ENCODE peak calls at places on chromosomes 12 and 14, in ten cellular contexts. P is HepG2, J is fibroblast of lung, T is AG04450, X is HCT116, I is AG10803, Q is choroid plexus epithelial cell, V is foreskin fibroblast, O is astrocyte of the spinal cord, L is A549. Z is an unnamed sample.

GRCh38 chr14:58690801-58691516 is 53.2 kb downstream of the DACT1 start:
- DNase-seq in Q (no peak), J (no peak), I (no peak), O (no peak), T (no peak), V (no peak), P (no peak), X (no peak), L (no peak), Z (no peak)

GRCh38 chr14:64711039-64711438 is 6.8 kb downstream of the PLEKHG3 start:
- DNase-seq in L (no peak), O (no peak), J (no peak), V (no peak), I (no peak), T (no peak), P (no peak), Q (no peak), X (no peak), Z (no peak)

GRCh38 chr12:10661338-10661737 is 12.5 kb downstream of the STYK1 start:
- DNase-seq in X (no peak), Q (peak; percentile 23), V (peak; percentile 71), O (no peak), T (no peak), P (no peak), L (no peak), I (peak; percentile 55), J (no peak), Z (peak; percentile 75)

GRCh38 chr12:80937391-80938238 is at the start of gene LIN7A:
- DNase-seq in P (peak; percentile 18), X (no peak), Q (peak; percentile 15), L (peak; percentile 12), J (peak; percentile 46), T (no peak), O (peak; percentile 62), V (peak; percentile 72), I (peak; percentile 17), Z (peak; percentile 1)

GRCh38 chr12:107990325-107990724 is 138.8 kb upstream of the WSCD2 start:
- DNase-seq in L (peak; percentile 4), X (peak; percentile 27), P (peak; percentile 29), O (no peak), Q (peak; percentile 36), T (no peak), J (no peak), I (no peak), V (no peak), Z (peak; percentile 45)

GRCh38 chr12:10130042-10130441 is at the start of gene CLEC7A:
- DNase-seq in T (no peak), V (no peak), L (no peak), O (no peak), Q (no peak), I (no peak), J (no peak), P (no peak), X (no peak), Z (peak; percentile 82)

GRCh38 chr14:71235865-71236264 is 328.6 kb downstream of the PCNX1 start:
- DNase-seq in X (no peak), P (no peak), T (no peak), I (peak; percentile 92), J (peak; percentile 28), V (peak; percentile 39), O (no peak), L (no peak), Q (no peak), Z (no peak)

GRCh38 chr12:85509857-85510256 is 229.8 kb downstream of the ALX1 start:
- DNase-seq in P (no peak), J (peak; percentile 36), Q (peak; percentile 12), L (no peak), T (no peak), I (no peak), V (no peak), O (peak; percentile 64), X (no peak), Z (no peak)

GRCh38 chr12:25769076-25769945 is 189.2 kb upstream of the RASSF8 start:
- DNase-seq in J (peak; percentile 94), Q (peak; percentile 90), P (no peak), X (no peak), O (peak; percentile 81), T (peak; percentile 49), I (peak; percentile 78), V (peak; percentile 83), L (peak; percentile 28), Z (peak; percentile 87)

GRCh38 chr12:132284071-132284492 is 45.3 kb downstream of the GALNT9 start:
- DNase-seq in L (no peak), J (peak; percentile 16), O (no peak), I (peak; percentile 4), T (no peak), V (peak; percentile 40), X (no peak), P (no peak), Q (peak; percentile 76), Z (no peak)

DNA sequence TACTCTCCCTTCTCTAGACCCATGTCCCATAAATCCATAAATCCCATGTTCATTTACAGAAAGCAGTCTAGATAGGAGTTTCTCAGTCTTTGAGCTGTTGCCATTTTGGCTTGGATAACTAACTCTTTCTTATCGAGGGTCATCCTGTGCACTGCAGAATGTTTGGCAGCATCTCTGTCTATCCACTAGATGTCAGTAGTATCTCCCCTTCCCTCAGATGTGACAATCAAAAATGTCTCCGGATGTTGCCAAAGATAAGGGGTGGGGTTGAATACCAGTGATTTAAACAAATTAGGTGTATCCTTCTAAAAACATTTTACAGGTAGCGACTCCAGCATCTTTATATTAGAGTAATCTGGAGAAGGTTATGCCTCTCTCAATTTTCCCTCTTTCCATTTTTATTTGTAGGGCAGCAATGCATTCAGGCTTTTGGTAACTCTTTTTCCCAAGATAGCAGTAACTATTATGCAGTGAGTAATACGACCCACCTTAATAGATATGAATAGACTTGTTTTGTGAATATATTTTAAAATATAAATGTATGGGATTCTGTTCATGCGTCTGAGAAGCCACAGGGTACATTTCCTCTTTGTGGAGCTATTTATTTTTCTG is 100.7 kb downstream of the LRRK2 start:
- DNase-seq in J (peak; percentile 2), Q (peak; percentile 51), I (peak; percentile 4), P (peak; percentile 41), L (peak; percentile 63), X (peak; percentile 59), T (no peak), O (peak; percentile 14), V (peak; percentile 31), Z (peak; percentile 59)
- TF ChIP-seq CTCF in J (peak; percentile 67), Q (peak; percentile 74), I (peak; percentile 61), P (peak; percentile 65), L (peak; percentile 64), X (peak; percentile 89), T (peak; percentile 50), O (peak; percentile 66), V (peak; percentile 44), Z (peak; percentile 86)

GRCh38 chr14:100544506-100545141 is 42.6 kb downstream of the BEGAIN start:
- DNase-seq in J (no peak), O (no peak), X (no peak), L (no peak), T (no peak), V (no peak), Q (no peak), I (no peak), P (no peak), Z (no peak)

GRCh38 chr14:100548295-100548655 is 38.9 kb downstream of the BEGAIN start:
- DNase-seq in I (no peak), X (no peak), T (no peak), J (no peak), P (no peak), L (no peak), O (no peak), V (no peak), Q (no peak), Z (no peak)

GRCh38 chr14:100545359-100545758 is 41.9 kb downstream of the BEGAIN start:
- DNase-seq in Q (no peak), O (no peak), T (no peak), I (no peak), V (no peak), X (no peak), P (no peak), J (no peak), L (no peak), Z (no peak)

GRCh38 chr14:100547633-100548294 is 39.5 kb downstream of the BEGAIN start:
- DNase-seq in P (no peak), L (no peak), T (no peak), V (peak; percentile 60), J (peak; percentile 30), X (peak; percentile 55), Q (peak; percentile 71), I (peak; percentile 68), O (peak; percentile 64), Z (no peak)

GRCh38 chr14:100546051-100546443 is 41.2 kb downstream of the BEGAIN start:
- DNase-seq in L (no peak), P (no peak), J (no peak), T (no peak), I (no peak), X (no peak), Q (no peak), O (no peak), V (no peak), Z (no peak)
- H3K4me3 ChIP-seq in L (peak overlapping the region; percentile 37), P (no peak overlapping the region), J (no peak overlapping the region), T (no peak overlapping the region), I (peak overlapping the region; percentile 39), X (peak overlapping the region; percentile 69), Q (peak overlapping the region; percentile 14), O (no peak overlapping the region), V (no peak overlapping the region), Z (no peak overlapping the region)

GRCh38 chr14:89236846-89237245 is 180.2 kb downstream of the FOXN3 start:
- DNase-seq in T (no peak), I (no peak), V (no peak), L (no peak), Q (peak; percentile 45), P (no peak), O (no peak), X (no peak), J (no peak), Z (no peak)

GRCh38 chr14:89240414-89240813 is 176.6 kb downstream of the FOXN3 start:
- DNase-seq in J (peak; percentile 47), L (no peak), X (no peak), T (peak; percentile 11), I (peak; percentile 13), Q (peak; percentile 35), P (no peak), V (peak; percentile 73), O (peak; percentile 45), Z (peak; percentile 29)

GRCh38 chr14:89241934-89242670 is 174.9 kb downstream of the FOXN3 start:
- DNase-seq in P (no peak), T (no peak), J (no peak), Q (peak; percentile 47), L (no peak), V (peak; percentile 30), I (no peak), X (no peak), O (no peak), Z (no peak)

GRCh38 chr14:89241265-89241664 is 175.8 kb downstream of the FOXN3 start:
- DNase-seq in J (no peak), T (no peak), Q (no peak), O (no peak), I (no peak), X (no peak), V (no peak), L (no peak), P (no peak), Z (no peak)

GRCh38 chr14:89237923-89238529 is 179.0 kb downstream of the FOXN3 start:
- DNase-seq in T (no peak), Q (peak; percentile 57), L (no peak), J (no peak), I (peak; percentile 23), P (no peak), V (peak; percentile 41), O (peak; percentile 38), X (no peak), Z (peak; percentile 26)
- TF ChIP-seq CTCF in T (peak; percentile 45), Q (peak; percentile 56), L (peak; percentile 36), J (peak; percentile 48), I (peak; percentile 63), P (no peak), V (peak; percentile 38), O (peak; percentile 46), X (peak; percentile 41), Z (peak; percentile 52)

GRCh38 chr14:78997811-78998210 is 827.6 kb downstream of the NRXN3 start:
- DNase-seq in T (peak; percentile 26), X (no peak), Q (peak; percentile 85), O (peak; percentile 79), J (peak; percentile 55), L (no peak), P (no peak), V (peak; percentile 30), I (peak; percentile 26), Z (peak; percentile 24)
- H3K4me3 ChIP-seq in T (no peak overlapping the region), X (no peak overlapping the region), Q (no peak overlapping the region), O (no peak overlapping the region), J (no peak overlapping the region), L (no peak overlapping the region), P (no peak overlapping the region), V (no peak overlapping the region), I (no peak overlapping the region), Z (no peak overlapping the region)

Z was measured in epithelial cell of esophagus.